ENCODE peak calls at places on chromosomes 3 and 15, in six cellular contexts. W is CD4-positive, alpha-beta memory T cell; Z is fibroblast of lung; F is cardiac muscle cell; V is transverse colon; O is iPS DF 6.9. Y is an unnamed sample.

GRCh38 chr3:37671000-37671483 is 190.6 kb upstream of the CTDSPL start:
- DNase-seq in V (no peak), F (no peak), O (no peak), Z (no peak), W (no peak), Y (peak; percentile 55)

GRCh38 chr3:195224156-195224979 is 46.6 kb downstream of the XXYLT1 start:
- DNase-seq in W (no peak), F (no peak), V (no peak), O (no peak), Z (no peak), Y (peak; percentile 62)

GRCh38 chr15:69668049-69668705 is 215.6 kb downstream of the RPLP1 start:
- DNase-seq in V (no peak), W (no peak), F (no peak), Z (no peak), O (no peak), Y (no peak)

GRCh38 chr15:70525551-70525950 is 237.8 kb downstream of the UACA start:
- DNase-seq in W (no peak), F (no peak), V (no peak), Z (no peak), O (no peak), Y (no peak)

GRCh38 chr3:171018151-171018935 is 8.2 kb downstream of the SLC2A2 start:
- DNase-seq in W (no peak), O (peak; percentile 13), F (peak; percentile 25), V (no peak), Z (no peak), Y (no peak)

GRCh38 chr15:58951388-58952060 is 18.0 kb upstream of the SLTM start:
- DNase-seq in W (no peak), Z (peak; percentile 93), F (no peak), V (no peak), O (no peak), Y (peak; percentile 39)

GRCh38 chr3:165464736-165465135 is 268.6 kb upstream of the SLITRK3 start:
- DNase-seq in W (no peak), Z (peak; percentile 86), V (no peak), F (no peak), O (no peak), Y (no peak)

GRCh38 chr3:11476814-11477213 is 166.9 kb downstream of the VGLL4 start:
- DNase-seq in V (no peak), O (no peak), W (no peak), F (no peak), Z (peak; percentile 47), Y (peak; percentile 52)

GRCh38 chr15:82677720-82678323 is 30.7 kb upstream of the CPEB1 start:
- DNase-seq in F (no peak), Z (no peak), V (no peak), O (no peak), W (no peak), Y (no peak)

GRCh38 chr15:82674873-82675272 is 27.7 kb upstream of the CPEB1 start:
- DNase-seq in Z (no peak), W (no peak), V (no peak), O (no peak), F (no peak), Y (no peak)

GRCh38 chr15:82681371-82681770 is 28.3 kb downstream of the AP3B2 start:
- DNase-seq in F (no peak), V (no peak), W (no peak), Z (no peak), O (no peak), Y (no peak)

GRCh38 chr15:82679626-82680199 is 30.0 kb downstream of the AP3B2 start:
- DNase-seq in O (no peak), F (no peak), V (no peak), Z (no peak), W (no peak), Y (no peak)

DNA sequence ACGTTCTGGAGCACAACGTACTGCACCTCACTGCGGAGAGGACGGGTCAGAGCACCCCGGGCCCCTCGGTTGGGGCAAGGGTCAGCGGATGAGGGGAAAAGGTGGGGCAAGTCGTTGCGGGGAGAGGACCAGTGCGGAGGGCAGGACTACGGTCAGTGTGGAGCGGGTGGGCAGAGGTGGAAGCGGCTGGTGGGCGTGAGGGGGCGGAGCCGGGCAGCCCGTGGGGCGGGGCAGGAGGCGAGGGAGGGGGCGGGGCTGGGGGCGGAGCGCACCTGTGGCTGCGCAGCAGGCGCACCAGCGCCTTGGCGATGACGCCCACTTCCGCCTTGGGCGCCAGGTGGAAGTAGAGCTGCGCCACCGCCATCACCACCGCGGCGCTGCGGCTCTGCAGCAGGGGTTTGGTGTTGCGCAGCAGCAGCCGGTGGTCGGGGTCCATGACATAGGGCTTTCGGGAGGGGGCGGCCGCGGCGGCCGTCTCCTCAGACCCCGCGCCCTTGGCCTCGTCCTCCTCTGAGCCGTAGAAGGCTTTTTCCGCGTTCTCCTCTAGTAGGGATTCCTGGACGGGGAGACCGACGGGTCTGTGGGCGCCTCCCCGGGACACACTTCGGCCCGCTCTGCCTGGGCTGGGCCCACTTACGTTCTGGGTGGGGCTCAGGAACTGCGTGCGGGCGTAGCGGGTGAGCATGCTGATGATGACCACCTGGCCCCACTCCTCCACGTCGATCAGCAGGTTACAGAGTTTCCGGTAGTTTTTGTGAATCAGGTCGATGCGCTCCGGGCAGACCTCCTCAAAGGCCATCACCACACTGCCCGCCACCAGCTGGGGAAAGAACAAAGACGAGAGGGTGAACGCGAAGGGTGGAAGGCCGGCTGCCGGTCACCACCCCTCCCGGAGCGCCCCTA is 29.2 kb downstream of the AP3B2 start:
- DNase-seq in V (peak; percentile 72), Z (no peak), F (peak; percentile 86), W (peak; percentile 81), O (peak; percentile 80), Y (peak; percentile 9)
- H3K4me3 ChIP-seq in V (peak overlapping the region; percentile 14), Z (no peak overlapping the region), F (peak overlapping the region; percentile 44), W (peak overlapping the region; percentile 92), O (peak overlapping the region; percentile 61), Y (peak overlapping the region; percentile 41)

GRCh38 chr3:189799366-189799765 is 168.2 kb downstream of the TP63 start:
- DNase-seq in Z (no peak), F (no peak), V (no peak), W (no peak), O (no peak), Y (no peak)
- H3K27me3 ChIP-seq in Z (no peaks in the 10 kb centered on the region), F (peaks cover 26% of the 10 kb centered on the region), V (no peaks in the 10 kb centered on the region), W (no peaks in the 10 kb centered on the region), O (no peaks in the 10 kb centered on the region), Y (no peaks in the 10 kb centered on the region)

DNA sequence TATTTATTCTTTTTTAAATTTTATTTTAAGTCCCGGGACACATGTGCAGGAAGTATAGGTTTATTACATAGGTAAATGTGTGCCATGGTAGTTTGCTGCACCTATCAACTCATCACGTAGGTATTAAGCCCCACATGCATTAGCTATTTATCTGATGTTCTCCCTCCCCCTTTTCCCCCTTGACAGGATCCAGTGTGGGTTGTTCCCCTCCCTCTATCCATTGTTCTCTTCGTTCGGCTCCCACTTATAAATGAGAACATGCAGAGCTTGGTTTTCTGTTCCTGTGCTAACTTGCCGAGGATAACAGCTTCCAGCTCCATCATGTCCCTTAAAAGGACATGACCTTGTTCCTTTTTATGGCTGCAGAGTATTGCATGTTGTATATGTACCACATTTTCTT is 220.3 kb downstream of the OCA2 start:
- DNase-seq in O (no peak), F (no peak), Z (no peak), W (no peak), V (no peak), Y (no peak)
- H3K4me1 ChIP-seq in O (no peaks in the 10 kb centered on the region), F (no peaks in the 10 kb centered on the region), Z (no peaks in the 10 kb centered on the region), W (no peaks in the 10 kb centered on the region), V (no peaks in the 10 kb centered on the region), Y (no peaks in the 10 kb centered on the region)

GRCh38 chr15:100860829-100861510 is 18.7 kb upstream of the ALDH1A3 start:
- DNase-seq in Z (no peak), O (no peak), F (no peak), V (no peak), W (no peak), Y (no peak)

GRCh38 chr15:100866386-100867330 is 13.0 kb upstream of the ALDH1A3 start:
- DNase-seq in Z (no peak), F (no peak), W (no peak), V (no peak), O (no peak), Y (no peak)

GRCh38 chr15:100861511-100861991 is 18.1 kb upstream of the ALDH1A3 start:
- DNase-seq in O (no peak), V (peak; percentile 21), Z (no peak), W (no peak), F (no peak), Y (no peak)

GRCh38 chr15:100862162-100862561 is 17.5 kb upstream of the ALDH1A3 start:
- DNase-seq in O (no peak), Z (no peak), W (no peak), V (no peak), F (no peak), Y (no peak)

DNA sequence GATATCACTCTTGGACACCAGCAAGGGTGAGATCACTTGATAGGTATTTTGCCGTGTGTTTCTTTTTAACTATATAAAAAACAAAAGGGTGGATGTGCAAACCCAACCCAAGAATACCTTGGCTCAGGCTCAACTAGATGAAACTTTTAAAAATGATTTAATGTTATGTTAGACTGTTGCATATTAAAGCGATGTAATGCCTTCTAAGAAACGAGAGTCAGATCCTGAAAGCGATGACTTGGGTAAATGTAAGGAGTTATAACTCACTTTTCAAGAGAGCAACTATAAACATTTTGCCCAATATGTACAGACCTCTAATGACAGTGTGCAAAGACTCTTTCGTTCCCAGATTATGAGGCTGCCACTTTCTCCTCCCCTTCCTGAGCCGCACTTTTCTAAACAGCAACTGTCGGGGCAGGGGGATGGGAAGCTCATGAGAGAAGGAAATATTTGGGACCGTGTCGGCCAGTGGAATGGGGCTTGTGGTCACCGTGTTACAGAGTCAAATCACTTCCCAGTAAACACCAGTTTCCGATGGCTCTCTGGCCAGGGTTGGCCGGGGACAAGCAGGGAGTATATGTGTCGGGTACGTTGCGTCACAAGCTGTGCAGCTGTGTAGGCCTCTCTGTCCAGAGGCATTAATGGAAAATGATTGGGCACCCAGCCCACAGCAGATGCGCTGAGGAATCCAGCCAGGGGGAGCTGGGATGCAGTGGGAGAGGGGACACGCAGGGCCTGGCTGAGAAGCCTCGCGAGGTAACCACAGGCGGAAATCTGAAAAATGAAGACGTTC is 16.0 kb upstream of the ALDH1A3 start:
- DNase-seq in O (no peak), V (peak; percentile 51), F (no peak), W (no peak), Z (peak; percentile 90), Y (no peak)
- H3K4me3 ChIP-seq in O (no peak overlapping the region), V (no peak overlapping the region), F (no peak overlapping the region), W (no peak overlapping the region), Z (no peak overlapping the region), Y (no peak overlapping the region)

GRCh38 chr3:186524616-186525015 is 19.6 kb downstream of the CRYGS start:
- DNase-seq in V (no peak), O (no peak), W (no peak), Z (no peak), F (no peak), Y (no peak)
- H3K27me3 ChIP-seq in V (no peaks in the 10 kb centered on the region), O (no peaks in the 10 kb centered on the region), W (no peaks in the 10 kb centered on the region), Z (no peaks in the 10 kb centered on the region), F (no peaks in the 10 kb centered on the region), Y (no peaks in the 10 kb centered on the region)

Y was measured in A673.